ENCODE peak calls at places on chromosomes 6 and 20, in six cellular contexts. One of them, this sample, is unnamed.

GRCh38 chr6:80690611-80691090 is 584.2 kb downstream of the BCKDHB start:
- DNase-seq in fibroblast of mammary gland: peak
- DNase-seq in cardiac fibroblast: peak
- DNase-seq in MCF 10A: no peak
- DNase-seq in endothelial cell: no peak
- DNase-seq in adrenal gland: no peak
- DNase-seq in this sample: peak

GRCh38 chr6:148523051-148523450 is 180.4 kb downstream of the SASH1 start:
- DNase-seq in MCF 10A: peak
- DNase-seq in fibroblast of mammary gland: peak
- DNase-seq in endothelial cell: no peak
- DNase-seq in cardiac fibroblast: peak
- DNase-seq in adrenal gland: no peak
- DNase-seq in this sample: peak

GRCh38 chr6:31720196-31720770 is 1.3 kb downstream of the LY6G6C start:
- DNase-seq in MCF 10A: no peak
- DNase-seq in fibroblast of mammary gland: no peak
- DNase-seq in endothelial cell: no peak
- DNase-seq in cardiac fibroblast: no peak
- DNase-seq in adrenal gland: no peak
- DNase-seq in this sample: no peak

GRCh38 chr20:59787186-59787890 is 146.1 kb downstream of the SYCP2 start:
- DNase-seq in cardiac fibroblast: no peak
- DNase-seq in endothelial cell: no peak
- DNase-seq in adrenal gland: peak
- DNase-seq in MCF 10A: no peak
- DNase-seq in fibroblast of mammary gland: no peak
- DNase-seq in this sample: no peak

GRCh38 chr6:28643017-28643740 is 117.5 kb downstream of the GPX5 start:
- DNase-seq in cardiac fibroblast: peak
- DNase-seq in endothelial cell: peak
- DNase-seq in fibroblast of mammary gland: peak
- DNase-seq in adrenal gland: no peak
- DNase-seq in MCF 10A: peak
- DNase-seq in this sample: peak

GRCh38 chr6:118372413-118372812 is 175.7 kb upstream of the PLN start:
- DNase-seq in MCF 10A: peak
- DNase-seq in fibroblast of mammary gland: peak
- DNase-seq in cardiac fibroblast: peak
- DNase-seq in adrenal gland: peak
- DNase-seq in endothelial cell: no peak
- DNase-seq in this sample: no peak

GRCh38 chr20:44032583-44033138 is 118.0 kb downstream of the TOX2 start:
- DNase-seq in endothelial cell: no peak
- DNase-seq in MCF 10A: no peak
- DNase-seq in adrenal gland: no peak
- DNase-seq in fibroblast of mammary gland: no peak
- DNase-seq in cardiac fibroblast: no peak
- DNase-seq in this sample: no peak

GRCh38 chr6:45952546-45952945 is 63.1 kb downstream of the CLIC5 start:
- DNase-seq in adrenal gland: no peak
- DNase-seq in MCF 10A: no peak
- DNase-seq in fibroblast of mammary gland: no peak
- DNase-seq in endothelial cell: no peak
- DNase-seq in cardiac fibroblast: no peak
- DNase-seq in this sample: no peak

GRCh38 chr6:105179244-105180065 is at the start of gene POPDC3:
- DNase-seq in endothelial cell: peak
- DNase-seq in adrenal gland: no peak
- DNase-seq in fibroblast of mammary gland: peak
- DNase-seq in MCF 10A: peak
- DNase-seq in cardiac fibroblast: peak
- DNase-seq in this sample: peak

GRCh38 chr6:108836061-108836460 is 12.2 kb upstream of the ARMC2 start:
- DNase-seq in endothelial cell: no peak
- DNase-seq in fibroblast of mammary gland: peak
- DNase-seq in MCF 10A: no peak
- DNase-seq in adrenal gland: no peak
- DNase-seq in cardiac fibroblast: no peak
- DNase-seq in this sample: no peak

GRCh38 chr20:1119128-1119505 is 715 bp downstream of the PSMF1 start:
- DNase-seq in adrenal gland: no peak
- DNase-seq in endothelial cell: no peak
- DNase-seq in MCF 10A: no peak
- DNase-seq in cardiac fibroblast: no peak
- DNase-seq in fibroblast of mammary gland: no peak
- DNase-seq in this sample: no peak

GRCh38 chr20:1118004-1118335 is 432 bp upstream of the PSMF1 start:
- DNase-seq in adrenal gland: no peak
- DNase-seq in cardiac fibroblast: no peak
- DNase-seq in MCF 10A: no peak
- DNase-seq in fibroblast of mammary gland: no peak
- DNase-seq in endothelial cell: no peak
- DNase-seq in this sample: no peak

GRCh38 chr20:1121439-1121838 is 3.0 kb downstream of the PSMF1 start:
- DNase-seq in endothelial cell: no peak
- DNase-seq in adrenal gland: no peak
- DNase-seq in MCF 10A: no peak
- DNase-seq in cardiac fibroblast: peak
- DNase-seq in fibroblast of mammary gland: no peak
- DNase-seq in this sample: no peak

GRCh38 chr20:1119524-1119923 is 1.1 kb downstream of the PSMF1 start:
- DNase-seq in fibroblast of mammary gland: no peak
- DNase-seq in endothelial cell: no peak
- DNase-seq in cardiac fibroblast: no peak
- DNase-seq in MCF 10A: no peak
- DNase-seq in adrenal gland: no peak
- DNase-seq in this sample: no peak

DNA sequence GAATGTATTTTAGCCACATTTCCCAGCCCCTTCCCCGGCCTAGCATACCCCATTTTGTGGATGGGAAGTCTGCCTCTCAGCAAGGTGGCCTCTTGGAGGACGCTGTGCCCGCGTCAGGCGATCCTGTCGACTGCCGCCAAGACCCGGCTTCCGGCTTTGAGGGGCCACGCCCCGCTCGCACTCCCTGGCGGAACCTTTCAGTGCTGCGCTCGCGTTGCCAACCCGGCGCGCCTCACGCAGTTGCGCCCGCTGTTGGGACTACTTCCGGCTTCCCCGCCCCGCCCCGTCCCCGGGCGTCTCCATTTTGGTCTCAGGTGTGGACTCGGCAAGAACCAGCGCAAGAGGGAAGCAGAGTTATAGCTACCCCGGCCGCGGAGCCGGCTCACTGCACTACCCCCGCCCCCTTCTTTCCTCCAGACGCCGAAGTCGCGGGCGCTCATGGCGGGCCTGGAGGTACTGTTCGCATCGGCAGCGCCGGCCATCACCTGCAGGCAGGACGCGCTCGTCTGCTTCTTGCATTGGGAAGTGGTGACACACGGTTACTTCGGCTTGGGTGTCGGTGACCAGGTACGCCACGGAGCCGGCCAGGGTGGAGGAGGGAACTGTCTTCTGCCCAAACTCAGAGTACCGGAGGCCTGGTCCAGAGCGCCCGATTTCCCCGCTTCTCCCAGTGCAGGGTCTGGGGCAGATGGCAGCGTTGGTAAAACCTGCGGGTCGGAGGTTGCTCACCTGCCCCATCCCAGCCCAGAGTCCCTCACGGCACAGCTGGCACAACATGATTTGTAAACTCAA is at the start of gene PSMF1:
- DNase-seq in cardiac fibroblast: peak
- DNase-seq in fibroblast of mammary gland: peak
- DNase-seq in adrenal gland: peak
- DNase-seq in MCF 10A: peak
- DNase-seq in endothelial cell: peak
- DNase-seq in this sample: peak
- TF ChIP-seq CTCF in cardiac fibroblast: no peak
- TF ChIP-seq CTCF in fibroblast of mammary gland: no peak
- TF ChIP-seq CTCF in adrenal gland: no peak
- TF ChIP-seq CTCF in MCF 10A: no peak
- TF ChIP-seq CTCF in endothelial cell: no peak
- TF ChIP-seq CTCF in this sample: peak

DNA sequence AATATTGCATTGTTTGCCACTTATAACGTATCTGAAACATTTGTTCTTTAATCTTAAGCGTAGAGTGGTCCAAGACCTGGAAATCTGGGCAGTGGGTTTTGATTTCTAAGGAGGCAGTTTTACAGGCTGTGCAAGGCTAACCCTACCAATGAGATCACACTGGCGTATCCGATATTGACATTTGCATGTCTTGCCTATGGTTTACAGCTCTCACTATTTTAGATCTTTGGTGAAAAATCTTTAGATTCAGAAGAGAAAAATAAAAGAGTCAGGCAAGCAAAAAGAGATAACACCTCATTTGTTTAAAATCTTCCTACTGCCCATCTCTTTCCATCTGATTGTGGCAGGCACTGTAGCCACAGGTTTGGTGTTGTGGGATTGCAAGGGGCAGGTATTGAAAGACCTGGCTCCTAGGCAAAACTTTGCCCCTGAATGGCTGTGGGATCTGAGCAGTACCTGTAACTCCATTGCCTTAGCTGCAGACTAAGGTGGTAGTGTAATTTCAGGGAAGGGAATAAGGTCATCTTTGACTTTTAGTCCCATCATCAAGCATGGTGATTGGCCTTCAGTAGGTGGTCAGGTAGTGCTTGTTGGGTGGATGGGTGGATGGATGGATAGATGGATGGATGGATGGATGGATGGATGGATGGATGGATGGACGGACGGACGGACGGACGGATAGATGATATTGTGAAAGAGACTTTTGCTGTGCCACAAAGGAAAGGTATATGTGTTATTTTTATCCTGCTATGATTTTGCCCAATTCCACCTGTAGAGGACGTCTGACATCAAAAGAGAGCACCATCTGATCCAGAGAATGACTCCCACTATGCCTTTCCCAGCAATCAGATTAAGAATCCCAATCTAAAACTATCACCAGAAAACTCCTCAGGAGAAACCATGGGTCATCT is 1.9 kb downstream of the TNFAIP3 start:
- DNase-seq in fibroblast of mammary gland: no peak
- DNase-seq in MCF 10A: no peak
- DNase-seq in endothelial cell: no peak
- DNase-seq in adrenal gland: no peak
- DNase-seq in cardiac fibroblast: no peak
- DNase-seq in this sample: no peak
- TF ChIP-seq CTCF in fibroblast of mammary gland: peak
- TF ChIP-seq CTCF in MCF 10A: peak
- TF ChIP-seq CTCF in endothelial cell: no peak
- TF ChIP-seq CTCF in adrenal gland: no peak
- TF ChIP-seq CTCF in cardiac fibroblast: peak
- TF ChIP-seq CTCF in this sample: no peak

GRCh38 chr20:58647814-58648501 is 3.1 kb upstream of the STX16 start:
- DNase-seq in fibroblast of mammary gland: peak
- DNase-seq in endothelial cell: no peak
- DNase-seq in adrenal gland: no peak
- DNase-seq in MCF 10A: no peak
- DNase-seq in cardiac fibroblast: peak
- DNase-seq in this sample: peak

GRCh38 chr20:58646703-58647102 is 4.4 kb upstream of the STX16 start:
- DNase-seq in cardiac fibroblast: no peak
- DNase-seq in MCF 10A: no peak
- DNase-seq in endothelial cell: no peak
- DNase-seq in fibroblast of mammary gland: no peak
- DNase-seq in adrenal gland: no peak
- DNase-seq in this sample: no peak

GRCh38 chr20:58649288-58650180 is 1.5 kb upstream of the STX16 start:
- DNase-seq in endothelial cell: peak
- DNase-seq in cardiac fibroblast: no peak
- DNase-seq in MCF 10A: no peak
- DNase-seq in adrenal gland: peak
- DNase-seq in fibroblast of mammary gland: no peak
- DNase-seq in this sample: no peak

GRCh38 chr20:58645277-58645968 is 5.7 kb upstream of the STX16 start:
- DNase-seq in fibroblast of mammary gland: peak
- DNase-seq in adrenal gland: no peak
- DNase-seq in endothelial cell: no peak
- DNase-seq in cardiac fibroblast: peak
- DNase-seq in MCF 10A: peak
- DNase-seq in this sample: no peak

DNA sequence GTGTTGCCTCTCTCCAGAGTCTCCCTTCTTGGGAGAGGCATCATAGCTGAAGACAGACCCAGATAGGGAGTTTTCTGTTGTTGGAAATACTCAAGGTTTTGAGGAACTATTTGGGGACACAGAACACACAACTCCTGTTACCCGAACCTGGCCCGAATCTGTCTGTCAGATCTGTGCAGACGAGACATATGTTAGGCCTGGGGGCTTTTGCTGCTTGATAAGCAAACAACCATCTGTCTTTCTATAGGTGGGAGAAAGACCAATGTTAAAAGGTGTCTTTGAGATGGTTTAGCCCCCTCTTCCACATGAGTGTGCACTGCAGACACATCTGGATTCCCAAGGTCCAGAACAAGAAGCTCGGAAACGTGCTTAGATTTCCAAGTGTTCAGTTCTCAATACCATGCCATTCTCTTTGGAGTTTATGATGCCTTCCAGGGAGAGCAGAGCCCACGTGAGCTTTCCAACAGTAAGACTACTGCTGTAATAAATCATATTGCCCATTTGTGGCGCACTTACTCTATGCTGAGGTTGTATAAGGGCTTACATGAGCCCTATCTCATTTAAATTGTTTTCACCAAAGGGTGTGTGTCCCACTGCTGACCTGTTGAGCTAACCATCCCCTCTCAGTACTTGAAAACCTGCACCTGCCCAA is 3.8 kb upstream of the STX16 start:
- DNase-seq in cardiac fibroblast: no peak
- DNase-seq in fibroblast of mammary gland: no peak
- DNase-seq in MCF 10A: no peak
- DNase-seq in endothelial cell: no peak
- DNase-seq in adrenal gland: no peak
- DNase-seq in this sample: no peak
- TF ChIP-seq CTCF in cardiac fibroblast: no peak
- TF ChIP-seq CTCF in fibroblast of mammary gland: no peak
- TF ChIP-seq CTCF in MCF 10A: no peak
- TF ChIP-seq CTCF in endothelial cell: no peak
- TF ChIP-seq CTCF in adrenal gland: no peak
- TF ChIP-seq CTCF in this sample: no peak

DNA sequence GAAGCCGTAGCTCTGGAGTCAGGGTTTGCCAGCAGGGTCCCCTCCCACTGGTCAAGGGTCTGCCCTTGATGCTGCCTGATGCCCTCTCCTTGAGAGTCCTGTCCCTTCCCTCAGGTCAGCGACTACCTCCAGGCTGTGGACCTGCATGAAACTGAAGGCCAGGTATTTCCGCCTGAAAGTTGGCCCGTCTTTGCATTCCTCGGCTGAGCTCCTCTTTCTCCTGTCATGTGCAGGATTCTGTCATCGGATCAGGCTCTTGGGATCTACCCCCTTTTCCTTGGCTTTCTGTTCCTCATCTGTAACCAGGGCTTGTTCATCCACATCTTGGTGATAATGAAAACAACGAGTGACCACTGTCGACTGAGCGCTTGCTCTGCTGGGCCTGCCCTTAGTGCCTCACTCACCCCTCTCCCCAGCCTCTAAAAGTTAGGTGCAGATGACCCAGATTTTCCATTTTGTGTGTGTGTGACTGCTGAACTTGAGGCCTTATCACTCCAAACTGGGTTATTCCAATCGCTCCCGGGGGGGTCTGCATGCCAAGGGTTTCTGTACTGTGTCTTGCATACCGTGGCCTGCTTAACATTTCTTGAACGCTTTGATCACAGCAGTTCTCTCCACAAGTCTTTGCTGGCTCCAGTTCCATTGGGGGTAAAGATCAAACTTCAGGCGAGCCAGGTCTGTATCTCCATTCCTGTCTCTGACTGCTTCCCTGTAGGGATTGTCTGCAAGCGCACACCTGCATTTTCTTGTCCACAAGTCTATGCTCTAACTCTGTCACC is 81.6 kb downstream of the DTD1 start:
- DNase-seq in endothelial cell: no peak
- DNase-seq in MCF 10A: no peak
- DNase-seq in adrenal gland: no peak
- DNase-seq in cardiac fibroblast: peak
- DNase-seq in fibroblast of mammary gland: no peak
- DNase-seq in this sample: no peak
- TF ChIP-seq CTCF in endothelial cell: no peak
- TF ChIP-seq CTCF in MCF 10A: no peak
- TF ChIP-seq CTCF in adrenal gland: no peak
- TF ChIP-seq CTCF in cardiac fibroblast: no peak
- TF ChIP-seq CTCF in fibroblast of mammary gland: no peak
- TF ChIP-seq CTCF in this sample: no peak

This sample was measured in HFFc6.